ENCODE peak calls at places on chromosomes 1 and 21, in nine cellular contexts. Q, A, N, E, G, X, W, F and T are unnamed samples.

GRCh38 chr1:162038624-162039023 is 15.0 kb upstream of the OLFML2B start:
- DNase-seq in Q (no peak), A (no peak), N (no peak), E (no peak), G (no peak), X (no peak), W (no peak), F (no peak), T (no peak)

GRCh38 chr21:30044447-30045064 is 104.8 kb upstream of the GRIK1 start:
- DNase-seq in Q (peak), A (no peak), N (no peak), E (peak), G (peak), X (peak), W (peak), F (no peak), T (peak)

GRCh38 chr1:156001682-156002171 is 19.0 kb downstream of the SSR2 start:
- DNase-seq in Q (no peak), A (no peak), N (no peak), E (no peak), G (no peak), X (no peak), W (no peak), F (no peak), T (no peak)

GRCh38 chr1:15352122-15352957 is 57.3 kb upstream of the EFHD2 start:
- DNase-seq in Q (peak), A (peak), N (peak), E (no peak), G (peak), X (no peak), W (no peak), F (peak), T (peak)

GRCh38 chr1:154350383-154350782 is 25.1 kb downstream of the ATP8B2 start:
- DNase-seq in Q (no peak), A (peak), N (no peak), E (no peak), G (no peak), X (no peak), W (peak), F (no peak), T (no peak)

GRCh38 chr21:33963848-33964555 is 48.4 kb upstream of the ATP5PO start:
- DNase-seq in Q (no peak), A (no peak), N (no peak), E (no peak), G (no peak), X (no peak), W (no peak), F (no peak), T (no peak)

GRCh38 chr1:206075786-206076725 is 23.1 kb downstream of the RHEX start:
- DNase-seq in Q (no peak), A (peak), N (no peak), E (no peak), G (peak), X (no peak), W (no peak), F (no peak), T (peak)

GRCh38 chr1:177340601-177341067 is 169.9 kb downstream of the BRINP2 start:
- DNase-seq in Q (no peak), A (no peak), N (no peak), E (no peak), G (peak), X (no peak), W (no peak), F (no peak), T (no peak)

GRCh38 chr21:35352066-35352770 is 303.1 kb upstream of the RUNX1 start:
- DNase-seq in Q (no peak), A (no peak), N (no peak), E (no peak), G (peak), X (no peak), W (no peak), F (no peak), T (no peak)

GRCh38 chr1:3942416-3943122 is 42.5 kb upstream of the C1orf174 start:
- DNase-seq in Q (no peak), A (no peak), N (no peak), E (no peak), G (no peak), X (no peak), W (no peak), F (no peak), T (no peak)

GRCh38 chr1:193416226-193416625 is 229.8 kb upstream of the B3GALT2 start:
- DNase-seq in Q (no peak), A (no peak), N (no peak), E (no peak), G (no peak), X (no peak), W (no peak), F (no peak), T (no peak)

GRCh38 chr1:151655362-151655761 is 43.5 kb downstream of the SNX27 start:
- DNase-seq in Q (no peak), A (peak), N (no peak), E (no peak), G (peak), X (no peak), W (no peak), F (no peak), T (no peak)

GRCh38 chr1:81760487-81761097 is 40.1 kb upstream of the ADGRL2 start:
- DNase-seq in Q (peak), A (no peak), N (no peak), E (no peak), G (peak), X (no peak), W (no peak), F (no peak), T (peak)

GRCh38 chr1:73356485-73356884 is 841.5 kb downstream of the LRRIQ3 start:
- DNase-seq in Q (no peak), A (no peak), N (no peak), E (no peak), G (no peak), X (no peak), W (no peak), F (no peak), T (no peak)

GRCh38 chr1:21579788-21580187 is 70.6 kb downstream of the ALPL start:
- DNase-seq in Q (no peak), A (no peak), N (no peak), E (no peak), G (no peak), X (no peak), W (no peak), F (no peak), T (no peak)

GRCh38 chr1:167795810-167796740 is 74.3 kb downstream of the MPZL1 start:
- DNase-seq in Q (peak), A (peak), N (no peak), E (no peak), G (no peak), X (no peak), W (no peak), F (no peak), T (no peak)

GRCh38 chr1:4652631-4653327 is 1.6 kb upstream of the AJAP1 start:
- DNase-seq in Q (peak), A (peak), N (peak), E (peak), G (peak), X (peak), W (peak), F (peak), T (peak)

GRCh38 chr1:19524791-19525190 is 39.5 kb upstream of the CAPZB start:
- DNase-seq in Q (no peak), A (no peak), N (no peak), E (no peak), G (no peak), X (no peak), W (no peak), F (no peak), T (no peak)

GRCh38 chr1:248404024-248404423 is 1.2 kb downstream of the OR2T1 start:
- DNase-seq in Q (peak), A (no peak), N (no peak), E (no peak), G (peak), X (no peak), W (no peak), F (no peak), T (peak)

GRCh38 chr1:9374748-9375345 is 82.2 kb downstream of the SPSB1 start:
- DNase-seq in Q (no peak), A (no peak), N (no peak), E (no peak), G (peak), X (no peak), W (no peak), F (no peak), T (no peak)

GRCh38 chr1:231407537-231408396 is 14.3 kb downstream of the EGLN1 start:
- DNase-seq in Q (peak), A (no peak), N (no peak), E (no peak), G (peak), X (no peak), W (no peak), F (no peak), T (no peak)

GRCh38 chr1:205595861-205596260 is 36.0 kb downstream of the ELK4 start:
- DNase-seq in Q (no peak), A (no peak), N (no peak), E (no peak), G (no peak), X (no peak), W (no peak), F (no peak), T (no peak)

GRCh38 chr1:227774051-227774720 is 39.0 kb downstream of the SNAP47 start:
- DNase-seq in Q (no peak), A (no peak), N (no peak), E (no peak), G (no peak), X (no peak), W (no peak), F (no peak), T (no peak)

GRCh38 chr1:230833511-230833910 is 34.8 kb downstream of the C1orf198 start:
- DNase-seq in Q (no peak), A (no peak), N (no peak), E (no peak), G (no peak), X (no peak), W (no peak), F (no peak), T (no peak)

GRCh38 chr1:168554603-168555520 is 11.1 kb upstream of the XCL2 start:
- DNase-seq in Q (no peak), A (no peak), N (no peak), E (no peak), G (no peak), X (no peak), W (no peak), F (no peak), T (no peak)

GRCh38 chr21:35326677-35327076 is 277.6 kb upstream of the RUNX1 start:
- DNase-seq in Q (no peak), A (no peak), N (no peak), E (no peak), G (peak), X (no peak), W (no peak), F (no peak), T (no peak)

GRCh38 chr1:2940178-2940577 is 81.1 kb upstream of the ACTRT2 start:
- DNase-seq in Q (no peak), A (no peak), N (no peak), E (no peak), G (no peak), X (no peak), W (no peak), F (no peak), T (no peak)

GRCh38 chr1:67850611-67851075 is 17.4 kb upstream of the GNG12 start:
- DNase-seq in Q (peak), A (peak), N (peak), E (no peak), G (peak), X (peak), W (no peak), F (peak), T (no peak)

GRCh38 chr1:67752306-67752705 is 67.3 kb downstream of the GADD45A start:
- DNase-seq in Q (peak), A (no peak), N (no peak), E (no peak), G (no peak), X (no peak), W (no peak), F (no peak), T (no peak)

GRCh38 chr1:234486858-234487830 is 8.2 kb upstream of the TARBP1 start:
- DNase-seq in Q (peak), A (peak), N (peak), E (peak), G (peak), X (peak), W (peak), F (no peak), T (peak)

GRCh38 chr1:61289232-61289967 is 207.0 kb downstream of the NFIA start:
- DNase-seq in Q (peak), A (no peak), N (no peak), E (no peak), G (no peak), X (no peak), W (no peak), F (no peak), T (no peak)

GRCh38 chr21:29095203-29095602 is 21.8 kb upstream of the CCT8 start:
- DNase-seq in Q (no peak), A (no peak), N (no peak), E (no peak), G (no peak), X (no peak), W (no peak), F (no peak), T (no peak)

GRCh38 chr1:11654571-11655262 is at the start of gene FBXO44:
- DNase-seq in Q (no peak), A (peak), N (peak), E (peak), G (peak), X (no peak), W (peak), F (peak), T (peak)

GRCh38 chr1:60899464-60899863 is 182.9 kb upstream of the NFIA start:
- DNase-seq in Q (no peak), A (no peak), N (no peak), E (no peak), G (no peak), X (no peak), W (no peak), F (no peak), T (no peak)

GRCh38 chr21:26461500-26461899 is 111.6 kb downstream of the CYYR1 start:
- DNase-seq in Q (no peak), A (no peak), N (no peak), E (no peak), G (no peak), X (no peak), W (no peak), F (no peak), T (no peak)

GRCh38 chr1:154220970-154221814 is 437 bp downstream of the UBAP2L start:
- DNase-seq in Q (peak), A (peak), N (peak), E (peak), G (no peak), X (peak), W (peak), F (peak), T (peak)

GRCh38 chr21:42474982-42475381 is 21.0 kb downstream of the RSPH1 start:
- DNase-seq in Q (no peak), A (no peak), N (no peak), E (no peak), G (no peak), X (no peak), W (no peak), F (no peak), T (no peak)

GRCh38 chr1:228141871-228142615 is 2.0 kb downstream of the GUK1 start:
- DNase-seq in Q (peak), A (no peak), N (no peak), E (peak), G (no peak), X (peak), W (no peak), F (no peak), T (no peak)

GRCh38 chr21:45740491-45741357 is 97.2 kb downstream of the PCBP3 start:
- DNase-seq in Q (no peak), A (no peak), N (no peak), E (no peak), G (no peak), X (no peak), W (no peak), F (no peak), T (no peak)

GRCh38 chr1:201396859-201397464 is 2.2 kb downstream of the LAD1 start:
- DNase-seq in Q (no peak), A (peak), N (peak), E (no peak), G (no peak), X (no peak), W (no peak), F (no peak), T (no peak)
- H3K4me3 ChIP-seq in Q (no peak), A (no peak), N (no peak), E (no peak), G (no peak), X (no peak), W (no peak), F (no peak), T (no peak)

DNA sequence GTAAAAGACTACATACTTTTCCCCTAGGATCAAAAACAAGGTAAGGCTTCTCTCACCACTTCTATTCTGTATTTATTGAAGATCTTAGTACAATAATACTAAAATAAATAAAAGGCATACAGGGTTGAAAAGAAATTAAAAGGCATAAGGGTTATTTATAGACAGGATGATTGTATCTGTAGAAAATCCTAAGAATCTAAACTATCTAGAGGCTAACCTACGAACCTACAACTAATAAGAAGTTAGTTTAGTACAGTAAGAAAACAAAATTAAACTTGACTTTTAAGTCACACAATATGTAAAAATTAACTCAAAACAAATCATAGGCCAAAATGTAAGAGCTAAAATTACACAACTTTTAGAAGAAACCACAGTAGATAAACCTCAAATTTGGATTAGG is 50.4 kb upstream of the ADAM30 start:
- DNase-seq in Q (no peak), A (no peak), N (no peak), E (no peak), G (peak), X (no peak), W (no peak), F (no peak), T (no peak)
- H3K4me3 ChIP-seq in Q (no peak), A (no peak), N (no peak), E (no peak), G (no peak), X (no peak), W (no peak), F (no peak), T (no peak)

GRCh38 chr1:183806650-183807049 is 1.7 kb downstream of the RGL1 start:
- DNase-seq in Q (no peak), A (no peak), N (no peak), E (no peak), G (no peak), X (no peak), W (peak), F (no peak), T (peak)
- H3K4me3 ChIP-seq in Q (peak), A (no peak), N (no peak), E (no peak), G (peak), X (no peak), W (peak), F (peak), T (peak)

DNA sequence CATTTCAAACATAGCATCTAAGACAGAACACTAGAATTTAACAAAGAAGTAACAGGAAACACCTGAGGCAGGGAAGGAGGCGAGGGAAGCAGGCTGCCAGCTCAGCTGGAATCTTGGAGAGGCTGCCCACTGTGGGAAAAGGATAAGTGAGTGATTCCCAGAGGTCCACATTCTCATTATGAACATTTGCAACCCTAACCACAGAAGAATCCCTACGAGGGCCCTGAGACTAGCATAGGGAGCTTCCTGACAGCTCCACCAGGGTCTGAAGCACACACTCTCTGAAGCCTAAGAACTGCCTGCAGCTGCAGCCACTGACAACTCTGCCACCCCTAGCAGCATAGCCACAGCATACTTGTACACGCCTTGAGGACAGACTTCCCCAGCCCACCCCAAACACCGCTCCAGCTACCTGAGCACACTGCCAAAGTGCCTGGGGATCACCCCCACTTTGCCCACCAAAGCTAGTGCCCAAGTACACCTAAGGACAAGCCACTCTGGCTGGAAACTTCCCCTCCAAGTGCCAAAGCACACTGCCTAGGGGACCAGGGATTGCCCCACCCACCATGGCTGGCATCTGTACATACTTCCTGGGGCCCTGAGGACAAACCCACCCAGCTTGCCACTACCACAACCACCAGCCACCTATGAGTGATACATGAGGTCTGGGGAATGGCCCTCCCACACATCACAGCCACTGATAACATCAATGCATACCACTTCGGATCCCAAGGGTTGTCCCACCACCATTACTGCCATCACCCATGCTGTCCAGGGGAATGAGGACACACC is 76.6 kb upstream of the GUCA2A start:
- DNase-seq in Q (peak), A (no peak), N (no peak), E (no peak), G (peak), X (no peak), W (no peak), F (no peak), T (peak)
- H3K4me3 ChIP-seq in Q (no peak), A (no peak), N (no peak), E (no peak), G (no peak), X (no peak), W (no peak), F (no peak), T (no peak)

DNA sequence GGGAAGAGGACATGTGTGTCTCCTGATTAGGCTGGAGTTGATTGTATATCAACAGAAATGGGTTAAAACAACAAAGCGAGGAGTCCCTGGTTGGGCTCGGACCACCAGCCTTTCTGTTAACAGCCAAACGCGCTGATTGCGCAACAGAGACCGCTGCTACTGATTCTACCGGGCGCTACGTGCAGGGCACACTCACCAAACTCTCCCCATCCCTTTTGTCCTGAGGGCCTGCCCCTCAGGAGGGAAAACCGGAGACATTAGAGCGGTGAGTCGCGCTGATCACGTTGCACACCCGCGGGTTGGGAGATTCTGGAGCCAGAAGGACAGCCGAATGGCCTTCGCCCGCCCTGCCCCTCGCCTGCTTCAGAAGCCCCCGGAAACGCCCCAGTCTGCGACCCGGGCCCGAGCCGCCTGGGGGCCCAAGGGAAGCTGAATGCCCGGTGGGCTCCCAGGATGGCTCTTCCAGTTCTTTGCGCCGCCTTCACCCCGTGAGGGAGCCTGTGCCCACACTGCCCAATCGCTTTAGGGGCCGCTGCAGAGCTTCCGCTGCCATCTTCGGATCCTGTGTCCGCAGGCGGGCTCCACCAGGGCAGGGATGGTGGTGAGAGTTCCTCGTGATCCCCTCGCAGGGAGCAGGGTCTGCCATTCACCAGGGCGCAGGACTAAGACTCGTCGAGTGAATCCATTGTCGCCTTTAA is 165.4 kb upstream of the NBPF11 start:
- DNase-seq in Q (no peak), A (no peak), N (no peak), E (no peak), G (no peak), X (no peak), W (no peak), F (no peak), T (no peak)
- H3K4me3 ChIP-seq in Q (no peak), A (no peak), N (no peak), E (no peak), G (no peak), X (no peak), W (no peak), F (no peak), T (no peak)

GRCh38 chr1:35876988-35877387 is 6.0 kb upstream of the AGO1 start:
- DNase-seq in Q (peak), A (peak), N (no peak), E (peak), G (no peak), X (no peak), W (no peak), F (no peak), T (peak)

GRCh38 chr1:35870651-35871309 is 12.2 kb upstream of the AGO1 start:
- DNase-seq in Q (no peak), A (no peak), N (no peak), E (no peak), G (no peak), X (no peak), W (no peak), F (no peak), T (no peak)

GRCh38 chr1:35873243-35873642 is 9.8 kb upstream of the AGO1 start:
- DNase-seq in Q (no peak), A (no peak), N (no peak), E (no peak), G (no peak), X (no peak), W (peak), F (no peak), T (peak)
- H3K4me3 ChIP-seq in Q (no peak), A (no peak), N (no peak), E (no peak), G (no peak), X (no peak), W (no peak), F (no peak), T (no peak)

GRCh38 chr1:164787834-164788231 is 228.8 kb downstream of the PBX1 start:
- DNase-seq in Q (no peak), A (no peak), N (no peak), E (no peak), G (no peak), X (no peak), W (no peak), F (no peak), T (no peak)
- H3K4me3 ChIP-seq in Q (no peak), A (no peak), N (no peak), E (no peak), G (no peak), X (no peak), W (no peak), F (no peak), T (no peak)